ENCODE peak calls at places on chromosome 1, in nine cellular contexts. G is iPS DF 19.7; O is H1; B is KG1; H is stimulated activated naive B cell treated with anti-CD40 and anti-IgM and Interleukin-4, amounts not matched to agents 10 μg/mL and 1 μg/mL and 100 μg/mL, for 72 hours; R is HEK293T; D is astrocyte of the spinal cord; Y is EL; K is activated T-cell treated with anti-CD3 and anti-CD28 coated beads, Interleukin-2, amount 50 U/mL, for 72 hours. U is an unnamed sample.

GRCh38 chr1:37914719-37915483 is 32.0 kb downstream of the INPP5B start:
- DNase-seq in G (no peak), O (no peak), B (no peak), H (no peak), R (no peak), D (no peak), Y (no peak), K (no peak), U (no peak)

GRCh38 chr1:8097077-8097799 is 71.1 kb upstream of the ERRFI1 start:
- DNase-seq in G (no peak), O (no peak), B (no peak), H (peak; percentile 2), R (no peak), D (peak; percentile 92), Y (peak; percentile 96), K (peak; percentile 29), U (peak; percentile 94)

GRCh38 chr1:206580438-206581113 is 31.7 kb downstream of the EIF2D start:
- DNase-seq in G (no peak), O (no peak), B (no peak), H (no peak), R (no peak), D (no peak), Y (no peak), K (no peak), U (no peak)

GRCh38 chr1:162463021-162463420 is 34.6 kb upstream of the UHMK1 start:
- DNase-seq in G (no peak), O (no peak), B (no peak), H (no peak), R (no peak), D (no peak), Y (no peak), K (no peak), U (no peak)

GRCh38 chr1:147622731-147623130 is 47.6 kb downstream of the ACP6 start:
- DNase-seq in G (no peak), O (no peak), B (no peak), H (no peak), R (no peak), D (peak; percentile 50), Y (no peak), K (no peak), U (peak; percentile 28)

GRCh38 chr1:180167721-180168467 is 13.2 kb downstream of the QSOX1 start:
- DNase-seq in G (no peak), O (peak; percentile 81), B (no peak), H (no peak), R (no peak), D (no peak), Y (peak; percentile 24), K (no peak), U (peak; percentile 83)

GRCh38 chr1:56473582-56474270 is 105.6 kb downstream of the PLPP3 start:
- DNase-seq in G (no peak), O (no peak), B (no peak), H (no peak), R (no peak), D (no peak), Y (peak; percentile 10), K (no peak), U (no peak)

GRCh38 chr1:202343652-202344349 is 2.1 kb upstream of the UBE2T start:
- DNase-seq in G (no peak), O (no peak), B (peak; percentile 84), H (no peak), R (no peak), D (peak; percentile 48), Y (peak; percentile 50), K (no peak), U (peak; percentile 42)

GRCh38 chr1:65418522-65419185 is 1.8 kb upstream of the LEPR start:
- DNase-seq in G (no peak), O (no peak), B (no peak), H (no peak), R (no peak), D (no peak), Y (no peak), K (no peak), U (no peak)

GRCh38 chr1:13583964-13584791 is 546 bp downstream of the PDPN start:
- DNase-seq in G (no peak), O (no peak), B (no peak), H (no peak), R (peak; percentile 58), D (peak; percentile 54), Y (no peak), K (no peak), U (peak; percentile 73)